ENCODE peak calls at places on chromosome 14, in five cellular contexts. L is PC-9, R is keratinocyte, O is HepG2, V is A673. M is an unnamed sample. For H3K36me3, the result is how much of the 10 kb centered on the place peaks cover.

GRCh38 chr14:23095196-23096108 is at the start of gene C14orf119:
- DNase-seq in L (peak), R (peak), O (peak), V (peak), M (peak)

GRCh38 chr14:36477266-36477665 is 42.8 kb downstream of the NKX2-1 start:
- DNase-seq in L (no peak), R (no peak), O (no peak), V (no peak), M (peak)

GRCh38 chr14:95519699-95520098 is 3.2 kb upstream of the SYNE3 start:
- DNase-seq in L (no peak), R (no peak), O (no peak), V (peak), M (peak)

GRCh38 chr14:104239866-104240301 is 101.5 kb downstream of the KIF26A start:
- DNase-seq in L (no peak), R (no peak), O (no peak), V (no peak), M (no peak)

GRCh38 chr14:53273671-53274072 is 120.5 kb upstream of the DDHD1 start:
- DNase-seq in L (no peak), R (no peak), O (peak), V (peak), M (no peak)

GRCh38 chr14:67510121-67510520 is 21.6 kb upstream of the TMEM229B start:
- DNase-seq in L (no peak), R (no peak), O (no peak), V (no peak), M (peak)

GRCh38 chr14:99951085-99951484 is 114.1 kb upstream of the EVL start:
- DNase-seq in L (no peak), R (no peak), O (no peak), V (no peak), M (no peak)

GRCh38 chr14:34997762-34998161 is 15.0 kb downstream of the SRP54 start:
- DNase-seq in L (no peak), R (no peak), O (no peak), V (peak), M (peak)

GRCh38 chr14:80206351-80206750 is 5.0 kb downstream of the DIO2 start:
- DNase-seq in L (no peak), R (no peak), O (no peak), V (no peak), M (no peak)

GRCh38 chr14:94561656-94562010 is 391 bp downstream of the SERPINA4 start:
- DNase-seq in L (no peak), R (no peak), O (no peak), V (no peak), M (no peak)

GRCh38 chr14:21454843-21455550 is 926 bp downstream of the CHD8 start:
- DNase-seq in L (no peak), R (no peak), O (peak), V (no peak), M (no peak)

GRCh38 chr14:59688224-59689170 is 111.9 kb upstream of the CCDC175 start:
- DNase-seq in L (peak), R (peak), O (peak), V (peak), M (peak)

GRCh38 chr14:85439696-85440328 is 90.1 kb upstream of the FLRT2 start:
- DNase-seq in L (no peak), R (peak), O (no peak), V (no peak), M (no peak)

GRCh38 chr14:78010688-78011087 is 159.5 kb upstream of the NRXN3 start:
- DNase-seq in L (no peak), R (peak), O (no peak), V (no peak), M (peak)

GRCh38 chr14:102592969-102593840 is 756 bp downstream of the RCOR1 start:
- DNase-seq in L (peak), R (no peak), O (no peak), V (peak), M (no peak)

GRCh38 chr14:80942158-80942738 is 710 bp upstream of the CEP128 start:
- DNase-seq in L (no peak), R (no peak), O (no peak), V (no peak), M (no peak)

GRCh38 chr14:86363047-86363446 is 833.1 kb downstream of the FLRT2 start:
- DNase-seq in L (no peak), R (no peak), O (no peak), V (no peak), M (no peak)

GRCh38 chr14:72558721-72559120 is 335.2 kb downstream of the DPF3 start:
- DNase-seq in L (no peak), R (peak), O (no peak), V (no peak), M (peak)

GRCh38 chr14:52954346-52955214 is 3.7 kb upstream of the FERMT2 start:
- DNase-seq in L (no peak), R (no peak), O (no peak), V (no peak), M (peak)

GRCh38 chr14:94936411-94936892 is 166.5 kb upstream of the GSC start:
- DNase-seq in L (no peak), R (no peak), O (no peak), V (peak), M (peak)

GRCh38 chr14:38120109-38120508 is 87.6 kb upstream of the SSTR1 start:
- DNase-seq in L (no peak), R (no peak), O (no peak), V (no peak), M (no peak)

GRCh38 chr14:31336646-31337045 is 83.7 kb downstream of the HEATR5A start:
- DNase-seq in L (no peak), R (no peak), O (peak), V (peak), M (no peak)

GRCh38 chr14:55129086-55129427 is at the start of gene LGALS3:
- DNase-seq in L (peak), R (no peak), O (no peak), V (no peak), M (peak)

GRCh38 chr14:104948736-104949031 is 24.0 kb downstream of the PLD4 start:
- DNase-seq in L (no peak), R (no peak), O (no peak), V (no peak), M (no peak)

GRCh38 chr14:100388137-100389050 is 65.3 kb downstream of the SLC25A47 start:
- DNase-seq in L (no peak), R (no peak), O (no peak), V (no peak), M (no peak)

GRCh38 chr14:61753631-61754030 is 8.6 kb upstream of the SNAPC1 start:
- DNase-seq in L (no peak), R (no peak), O (peak), V (no peak), M (no peak)
- TF ChIP-seq CTCF in L (no peak), R (no peak), O (no peak), V (no peak), M (no peak)

DNA sequence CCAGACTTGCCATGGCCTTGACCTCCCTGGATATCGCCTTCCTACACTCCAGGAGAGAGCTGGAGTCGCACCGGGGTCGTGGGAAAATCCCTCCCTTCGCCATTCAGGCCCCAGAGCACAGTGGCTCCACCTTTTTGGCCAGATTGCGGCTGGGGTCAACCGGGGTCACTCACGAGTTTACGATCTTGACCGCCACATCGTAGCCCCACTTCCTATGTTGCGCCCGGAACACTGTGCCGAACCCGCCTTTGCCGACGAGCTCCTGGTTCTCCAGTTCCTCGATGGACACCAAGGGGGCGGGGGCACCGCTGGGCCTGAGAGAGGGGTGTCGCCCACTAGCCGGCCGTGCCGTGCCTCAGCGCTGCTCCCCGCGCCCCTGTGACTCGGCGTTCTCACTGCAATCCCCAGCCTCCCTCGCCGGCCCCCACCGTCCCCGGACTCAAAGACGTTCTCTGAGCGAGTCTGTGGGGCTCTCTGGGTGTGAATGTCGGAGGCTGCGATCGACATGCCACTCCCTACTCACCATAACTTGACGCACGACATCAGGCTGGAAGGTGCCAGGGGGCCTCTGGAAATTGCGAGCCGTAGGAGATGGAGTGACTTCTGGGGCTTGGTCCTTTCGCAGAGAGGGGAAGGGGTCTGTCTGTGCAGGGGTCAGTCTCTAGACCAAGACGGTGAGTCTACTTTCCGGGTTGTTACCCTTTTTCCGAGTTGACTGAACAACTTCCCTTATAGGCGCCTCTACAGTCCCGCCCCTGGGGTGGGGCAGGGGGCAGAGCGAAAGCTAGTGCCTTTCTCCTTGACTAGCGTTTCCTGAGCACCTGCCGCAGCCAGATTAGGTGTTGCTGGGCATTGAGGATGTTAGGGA is at the start of gene RIPK3:
- DNase-seq in L (peak), R (no peak), O (no peak), V (no peak), M (no peak)
- TF ChIP-seq EZH2 in L (no peak), R (no peak), O (no peak), V (no peak), M (no peak)

GRCh38 chr14:92959189-92959531 is 36.2 kb downstream of the CHGA start:
- DNase-seq in L (no peak), R (no peak), O (no peak), V (no peak), M (no peak)
- H3K36me3 ChIP-seq in L (under half), R (under half), O (under half), V (under half), M (under half)

GRCh38 chr14:64952598-64953309 is 10.2 kb upstream of the GPX2 start:
- DNase-seq in L (no peak), R (no peak), O (no peak), V (peak), M (no peak)
- TF ChIP-seq CTCF in L (peak), R (no peak), O (peak), V (no peak), M (peak)

GRCh38 chr14:51129130-51129529 is 34.2 kb upstream of the TRIM9 start:
- DNase-seq in L (no peak), R (no peak), O (peak), V (peak), M (no peak)

DNA sequence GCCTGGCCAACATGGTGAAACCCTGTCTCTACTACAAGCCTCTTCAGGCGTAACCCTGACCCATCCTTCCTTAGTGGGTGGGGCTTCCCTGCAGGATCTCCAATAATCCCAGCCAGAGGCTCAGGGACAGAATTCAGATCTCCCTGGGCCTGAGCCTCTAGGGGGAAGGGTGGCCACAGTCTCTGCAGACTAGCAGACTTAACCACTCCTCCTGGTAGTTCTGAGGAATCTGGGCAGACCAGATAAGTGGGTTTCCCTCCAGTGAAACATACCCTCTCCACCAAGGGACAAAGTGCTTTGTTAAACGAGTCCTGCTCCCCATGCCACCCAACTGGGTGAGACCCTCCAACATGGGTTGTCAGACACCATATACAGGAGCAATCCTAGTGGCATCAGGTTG is 36.6 kb upstream of the TRIM9 start:
- DNase-seq in L (peak), R (no peak), O (no peak), V (no peak), M (no peak)
- TF ChIP-seq EZH2 in L (no peak), R (no peak), O (no peak), V (no peak), M (no peak)

GRCh38 chr14:64493455-64493854 is 10.2 kb downstream of the ZBTB25 start:
- DNase-seq in L (no peak), R (no peak), O (no peak), V (no peak), M (no peak)

GRCh38 chr14:64491637-64492036 is 12.0 kb downstream of the ZBTB25 start:
- DNase-seq in L (no peak), R (no peak), O (no peak), V (no peak), M (no peak)

GRCh38 chr14:64488590-64489099 is 15.0 kb downstream of the ZBTB25 start:
- DNase-seq in L (no peak), R (no peak), O (no peak), V (no peak), M (no peak)
- H3K36me3 ChIP-seq in L (under half), R (under half), O (under half), V (under half), M (under half)

GRCh38 chr14:75427482-75428229 is at the start of gene JDP2:
- DNase-seq in L (peak), R (no peak), O (peak), V (peak), M (peak)
- TF ChIP-seq CTCF in L (no peak), R (no peak), O (peak), V (peak), M (no peak)

GRCh38 chr14:60722163-60722835 is 1.9 kb downstream of the SIX4 start:
- DNase-seq in L (peak), R (no peak), O (peak), V (peak), M (peak)
- TF ChIP-seq EZH2 in L (no peak), R (no peak), O (no peak), V (no peak), M (no peak)

GRCh38 chr14:69118313-69118712 is 34.6 kb downstream of the DCAF5 start:
- DNase-seq in L (no peak), R (no peak), O (no peak), V (no peak), M (no peak)

GRCh38 chr14:69117020-69117767 is 35.7 kb downstream of the DCAF5 start:
- DNase-seq in L (no peak), R (no peak), O (no peak), V (no peak), M (no peak)

GRCh38 chr14:69115407-69116185 is 37.3 kb downstream of the DCAF5 start:
- DNase-seq in L (no peak), R (no peak), O (no peak), V (no peak), M (no peak)

GRCh38 chr14:69114763-69115162 is 38.2 kb downstream of the DCAF5 start:
- DNase-seq in L (no peak), R (no peak), O (no peak), V (no peak), M (no peak)
- H3K36me3 ChIP-seq in L (under half), R (under half), O (under half), V (under half), M (under half)